ENCODE peak calls at places on chromosomes 11 and 22, in eight cellular contexts. V is dorsolateral prefrontal cortex; A is astrocyte; I is CD4-positive, alpha-beta memory T cell; R is lower lobe of right lung; G is right cardiac atrium; Q is brain microvascular endothelial cell; E is pancreas. U is an unnamed sample.
A peak's percentile ranks its signal among the peaks of the same experiment; 100 is the strongest.

GRCh38 chr22:25956801-25957200 is 212.5 kb upstream of the SEZ6L start:
- DNase-seq in R (no peak), A (no peak), I (no peak), Q (no peak), G (no peak), V (no peak), E (no peak), U (no peak)

GRCh38 chr11:4093519-4094347 is 866 bp upstream of the RRM1 start:
- DNase-seq in R (no peak), E (no peak), A (no peak), I (no peak), V (no peak), G (no peak), Q (no peak), U (no peak)

GRCh38 chr22:38180841-38181452 is 683 bp downstream of the PLA2G6 start:
- DNase-seq in R (peak; percentile 72), G (no peak), E (no peak), V (peak; percentile 58), I (peak; percentile 83), Q (no peak), A (no peak), U (peak; percentile 46)

GRCh38 chr11:129204439-129204838 is 12.3 kb upstream of the ARHGAP32 start:
- DNase-seq in G (no peak), I (no peak), V (no peak), E (no peak), R (no peak), A (no peak), Q (no peak), U (no peak)

GRCh38 chr11:69874178-69874983 is 55.2 kb upstream of the FGF3 start:
- DNase-seq in Q (no peak), A (no peak), V (no peak), G (no peak), R (peak; percentile 21), I (no peak), E (no peak), U (no peak)

GRCh38 chr22:33440756-33441155 is 382.6 kb upstream of the SYN3 start:
- DNase-seq in I (no peak), V (no peak), E (no peak), Q (no peak), G (no peak), R (no peak), A (peak; percentile 37), U (no peak)

GRCh38 chr11:105151936-105152554 is 12.5 kb upstream of the CARD18 start:
- DNase-seq in Q (peak; percentile 35), R (no peak), E (no peak), V (no peak), A (peak; percentile 74), G (no peak), I (no peak), U (no peak)

GRCh38 chr22:42928969-42929837 is 72.1 kb upstream of the ARFGAP3 start:
- DNase-seq in A (no peak), G (peak; percentile 61), R (peak; percentile 65), V (no peak), I (no peak), Q (no peak), E (no peak), U (no peak)

GRCh38 chr11:14308114-14308896 is 50.7 kb downstream of the RRAS2 start:
- DNase-seq in Q (peak; percentile 38), R (no peak), I (no peak), A (peak; percentile 36), G (no peak), E (no peak), V (no peak), U (no peak)

GRCh38 chr22:29426476-29426875 is 11.9 kb upstream of the RFPL1 start:
- DNase-seq in R (no peak), Q (no peak), E (no peak), I (no peak), V (no peak), A (no peak), G (no peak), U (no peak)

GRCh38 chr22:49827853-49828598 is at the start of gene BRD1:
- DNase-seq in I (no peak), E (peak; percentile 82), Q (peak; percentile 8), V (no peak), A (peak; percentile 40), G (peak; percentile 73), R (peak; percentile 78), U (peak; percentile 75)

GRCh38 chr11:10076458-10077141 is 217.4 kb downstream of the SBF2 start:
- DNase-seq in A (peak; percentile 10), E (peak; percentile 22), Q (peak; percentile 6), V (no peak), R (no peak), G (peak; percentile 58), I (no peak), U (peak; percentile 60)

GRCh38 chr11:27473017-27473406 is 422 bp upstream of the LGR4 start:
- DNase-seq in A (no peak), Q (no peak), V (no peak), E (no peak), G (no peak), R (no peak), I (no peak), U (no peak)

GRCh38 chr11:46686886-46687810 is 13.3 kb downstream of the ARHGAP1 start:
- DNase-seq in R (peak; percentile 38), G (peak; percentile 49), E (no peak), Q (peak; percentile 37), I (no peak), V (no peak), A (peak; percentile 82), U (no peak)

GRCh38 chr22:50310209-50310722 is 2.8 kb upstream of the PLXNB2 start:
- DNase-seq in R (peak; percentile 91), E (no peak), I (peak; percentile 6), V (no peak), Q (no peak), G (no peak), A (no peak), U (no peak)

GRCh38 chr11:126118806-126119205 is 56.1 kb upstream of the CDON start:
- DNase-seq in I (no peak), G (no peak), R (no peak), Q (no peak), E (no peak), A (no peak), V (no peak), U (no peak)

GRCh38 chr22:35477911-35478582 is 62.6 kb upstream of the RASD2 start:
- DNase-seq in R (no peak), V (no peak), G (no peak), Q (peak; percentile 23), A (peak; percentile 79), I (no peak), E (peak; percentile 46), U (peak; percentile 55)

GRCh38 chr11:107991868-107992414 is 16.8 kb upstream of the CUL5 start:
- DNase-seq in R (no peak), A (no peak), Q (no peak), E (no peak), G (no peak), V (no peak), I (no peak), U (no peak)

GRCh38 chr11:126008956-126009355 is 53.7 kb downstream of the CDON start:
- DNase-seq in R (no peak), A (no peak), G (no peak), I (no peak), Q (no peak), E (no peak), V (no peak), U (no peak)

GRCh38 chr22:36874731-36875130 is 13.9 kb downstream of the NCF4 start:
- DNase-seq in I (no peak), G (no peak), V (no peak), E (no peak), R (no peak), A (no peak), Q (no peak), U (no peak)

GRCh38 chr22:36872084-36872483 is 11.3 kb downstream of the NCF4 start:
- DNase-seq in E (no peak), Q (no peak), I (no peak), A (no peak), V (no peak), G (no peak), R (no peak), U (no peak)

GRCh38 chr22:36874309-36874696 is 13.5 kb downstream of the NCF4 start:
- DNase-seq in E (no peak), Q (no peak), V (no peak), I (no peak), R (no peak), G (no peak), A (no peak), U (no peak)

GRCh38 chr22:36872866-36873498 is 12.2 kb downstream of the NCF4 start:
- DNase-seq in V (no peak), R (no peak), I (no peak), E (no peak), Q (no peak), G (no peak), A (no peak), U (no peak)

GRCh38 chr22:36873614-36874308 is 13.0 kb downstream of the NCF4 start:
- DNase-seq in E (no peak), R (peak; percentile 81), G (no peak), A (peak; percentile 28), V (peak; percentile 38), I (no peak), Q (peak; percentile 33), U (peak; percentile 37)
- H3K27me3 ChIP-seq in E (no peaks in the 10 kb centered on the region), R (no peaks in the 10 kb centered on the region), G (no peaks in the 10 kb centered on the region), A (peaks cover 4% of the 10 kb centered on the region), V (no peaks in the 10 kb centered on the region), I (no peaks in the 10 kb centered on the region), Q (no peaks in the 10 kb centered on the region), U (peaks cover 30% of the 10 kb centered on the region)

GRCh38 chr22:31625661-31626426 is 36.2 kb downstream of the PISD start:
- DNase-seq in Q (peak; percentile 43), G (peak; percentile 70), A (no peak), R (no peak), E (peak; percentile 63), V (peak; percentile 87), I (no peak), U (peak; percentile 42)
- H3K27ac ChIP-seq in Q (no peak overlapping the region), G (peak overlapping the region; percentile 28), A (no peak overlapping the region), R (peak overlapping the region; percentile 72), E (no peak overlapping the region), V (peak overlapping the region; percentile 94), I (no peak overlapping the region), U (peak overlapping the region; percentile 50)

DNA sequence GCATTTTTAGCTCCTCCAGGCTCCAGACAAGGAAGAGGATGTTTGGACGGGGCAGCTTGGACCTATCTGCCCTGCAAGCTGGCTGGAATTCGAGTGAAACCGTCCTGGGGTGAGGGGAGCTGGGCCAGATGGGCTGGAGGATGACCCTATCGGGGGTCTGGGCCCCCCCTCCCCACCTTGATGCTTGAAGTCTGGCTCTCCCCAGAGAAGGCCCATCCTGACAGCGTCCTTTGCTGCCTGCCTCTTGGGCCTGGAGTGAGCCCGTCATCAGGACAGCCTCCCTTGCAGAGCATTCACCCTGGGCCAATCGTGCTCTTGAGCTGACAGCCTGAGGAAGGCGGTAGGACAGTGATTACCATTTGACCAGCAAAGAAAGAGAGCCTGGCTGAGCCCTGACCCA is 5.3 kb upstream of the PDGFB start:
- DNase-seq in G (no peak), I (no peak), E (peak; percentile 64), R (no peak), V (no peak), A (no peak), Q (no peak), U (no peak)
- H3K27me3 ChIP-seq in G (no peaks in the 10 kb centered on the region), I (no peaks in the 10 kb centered on the region), E (no peaks in the 10 kb centered on the region), R (peaks cover 34% of the 10 kb centered on the region), V (no peaks in the 10 kb centered on the region), A (peaks cover 22% of the 10 kb centered on the region), Q (peaks cover 9% of the 10 kb centered on the region), U (no peaks in the 10 kb centered on the region)

DNA sequence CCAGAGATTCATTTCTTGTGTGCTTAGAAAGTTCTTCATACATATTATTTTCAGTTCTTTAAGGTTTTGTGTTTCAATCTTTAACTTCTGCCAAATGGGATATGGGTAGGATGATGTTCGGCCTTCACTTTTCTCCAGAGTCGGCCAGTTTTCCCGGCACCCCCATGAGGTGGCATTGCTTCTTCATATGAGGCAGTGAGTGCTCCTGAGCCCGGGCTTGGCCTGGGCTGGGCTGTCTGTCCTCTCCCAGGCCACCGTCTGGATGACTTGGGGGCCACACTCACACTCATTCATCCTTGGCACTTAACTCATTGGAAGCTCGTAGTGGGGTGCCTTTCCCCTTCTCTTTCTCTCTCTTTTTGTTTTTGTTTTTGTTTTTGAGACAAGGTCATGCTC is 23.8 kb downstream of the FADS2 start:
- DNase-seq in R (no peak), I (no peak), Q (no peak), A (no peak), V (no peak), E (no peak), G (no peak), U (no peak)
- H3K27ac ChIP-seq in R (no peak overlapping the region), I (no peak overlapping the region), Q (no peak overlapping the region), A (no peak overlapping the region), V (peak overlapping the region; percentile 68), E (no peak overlapping the region), G (no peak overlapping the region), U (no peak overlapping the region)